ENCODE peak calls at places on chromosome 13, in eight cellular contexts. D is IMR-90, K is aorta, C is cardiac muscle cell, V is testis, H is esophagus squamous epithelium, T is tibial nerve, U is tibial artery. R is an unnamed sample. For H3K27me3, the result is how much of the 10 kb centered on the place peaks cover.

GRCh38 chr13:50357586-50358118 is 342.4 kb downstream of the KCNRG start:
- DNase-seq in U (no peak), C (peak), V (peak), T (no peak), K (no peak), D (peak), H (no peak), R (peak)

GRCh38 chr13:92838786-92839185 is 387.8 kb upstream of the GPC6 start:
- DNase-seq in H (no peak), V (no peak), U (no peak), K (no peak), T (no peak), C (peak), D (peak), R (no peak)

GRCh38 chr13:46716821-46717220 is 80.1 kb downstream of the ESD start:
- DNase-seq in U (no peak), V (no peak), D (no peak), H (no peak), K (no peak), T (no peak), C (no peak), R (no peak)

GRCh38 chr13:110001622-110002275 is 215.4 kb upstream of the IRS2 start:
- DNase-seq in T (no peak), C (peak), D (peak), V (no peak), U (no peak), K (no peak), H (no peak), R (no peak)

GRCh38 chr13:33251131-33251629 is 34.4 kb downstream of the STARD13 start:
- DNase-seq in H (no peak), K (peak), V (no peak), U (no peak), C (peak), D (peak), T (no peak), R (no peak)

GRCh38 chr13:55517312-55517711 is 1623.4 kb upstream of the PRR20A start:
- DNase-seq in T (no peak), H (no peak), U (no peak), D (no peak), K (no peak), V (no peak), C (no peak), R (no peak)

GRCh38 chr13:109652536-109652935 is 133.8 kb downstream of the IRS2 start:
- DNase-seq in U (no peak), T (no peak), V (no peak), K (no peak), H (no peak), C (peak), D (peak), R (no peak)

GRCh38 chr13:74136089-74136658 is 2.0 kb upstream of the KLF12 start:
- DNase-seq in T (no peak), V (peak), C (peak), D (peak), H (no peak), U (peak), K (peak), R (peak)

GRCh38 chr13:106372199-106373160 is 163.0 kb downstream of the EFNB2 start:
- DNase-seq in U (no peak), T (no peak), C (peak), K (no peak), D (peak), V (no peak), H (no peak), R (no peak)

GRCh38 chr13:107170270-107170931 is 602.5 kb upstream of the ARGLU1 start:
- DNase-seq in C (no peak), H (no peak), U (no peak), K (no peak), V (no peak), D (no peak), T (no peak), R (no peak)

GRCh38 chr13:39603424-39603947 is 493 bp upstream of the LHFPL6 start:
- DNase-seq in K (peak), U (no peak), D (peak), V (peak), H (no peak), T (no peak), C (peak), R (peak)

GRCh38 chr13:48976677-48977625 is 1.2 kb downstream of the FNDC3A start:
- DNase-seq in K (no peak), H (peak), V (peak), U (no peak), T (no peak), D (no peak), C (no peak), R (no peak)
- H3K27me3 ChIP-seq in K (under half), H (under half), V (under half), U (under half), T (under half), D (under half), C (under half), R (under half)

GRCh38 chr13:20258963-20259288 is 26.8 kb upstream of the GJB6 start:
- DNase-seq in D (no peak), U (no peak), V (no peak), H (no peak), T (no peak), C (no peak), K (no peak), R (no peak)
- H3K4me3 ChIP-seq in D (no peak), U (no peak), V (no peak), H (peak), T (no peak), C (no peak), K (no peak), R (no peak)

DNA sequence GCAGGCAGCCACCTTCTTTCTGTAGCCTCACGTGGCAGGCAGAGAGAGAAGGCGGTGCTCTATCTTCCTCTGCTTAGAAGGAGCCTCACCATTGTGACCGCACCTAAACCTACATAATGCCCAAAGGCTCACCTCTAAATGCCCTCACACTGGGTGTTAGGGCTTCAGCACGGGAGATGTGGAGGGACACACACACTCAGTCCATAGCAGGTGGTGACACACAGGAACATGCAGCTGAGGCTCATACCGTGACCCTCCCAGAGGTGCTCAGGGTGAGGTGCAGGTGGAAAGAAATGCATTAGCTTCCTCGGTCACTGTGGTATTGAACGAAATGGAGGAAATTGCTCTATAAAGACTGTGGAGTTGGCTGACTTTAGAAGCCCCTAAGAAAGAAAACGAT is 37.7 kb upstream of the TUBGCP3 start:
- DNase-seq in D (no peak), H (no peak), V (no peak), K (no peak), C (no peak), U (no peak), T (no peak), R (no peak)
- H3K27me3 ChIP-seq in D (under half), H (under half), V (under half), K (under half), C (under half), U (under half), T (under half), R (under half)

GRCh38 chr13:95643471-95643813 is 1.1 kb downstream of the DZIP1 start:
- DNase-seq in C (peak), U (no peak), K (no peak), V (peak), H (no peak), T (no peak), D (peak), R (no peak)
- H3K4me3 ChIP-seq in C (peak), U (peak), K (peak), V (peak), H (peak), T (peak), D (peak), R (peak)

DNA sequence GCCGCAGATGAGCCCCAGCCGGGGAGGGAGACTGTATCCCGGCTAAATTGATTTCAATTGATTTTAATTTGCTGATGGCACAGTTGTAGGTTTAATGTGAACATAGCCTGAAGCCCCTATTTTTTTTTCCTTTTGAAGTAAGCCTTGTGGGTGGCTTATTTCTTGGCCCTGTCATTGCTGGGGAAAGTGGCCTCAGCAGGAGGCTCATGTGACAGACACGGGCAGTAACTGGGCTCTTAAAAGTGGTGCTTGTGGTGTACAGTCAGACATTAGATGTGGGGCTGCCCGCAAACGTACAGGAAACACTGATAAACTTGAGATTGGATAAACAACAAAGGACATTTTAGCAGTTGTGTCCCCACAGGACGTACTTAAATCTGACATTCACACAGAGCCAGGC is 252.9 kb downstream of the TEX29 start:
- DNase-seq in H (no peak), D (no peak), U (no peak), K (no peak), C (no peak), V (no peak), T (no peak), R (no peak)
- H3K27me3 ChIP-seq in H (under half), D (under half), U (under half), K (under half), C (under half), V (under half), T (under half), R (under half)

DNA sequence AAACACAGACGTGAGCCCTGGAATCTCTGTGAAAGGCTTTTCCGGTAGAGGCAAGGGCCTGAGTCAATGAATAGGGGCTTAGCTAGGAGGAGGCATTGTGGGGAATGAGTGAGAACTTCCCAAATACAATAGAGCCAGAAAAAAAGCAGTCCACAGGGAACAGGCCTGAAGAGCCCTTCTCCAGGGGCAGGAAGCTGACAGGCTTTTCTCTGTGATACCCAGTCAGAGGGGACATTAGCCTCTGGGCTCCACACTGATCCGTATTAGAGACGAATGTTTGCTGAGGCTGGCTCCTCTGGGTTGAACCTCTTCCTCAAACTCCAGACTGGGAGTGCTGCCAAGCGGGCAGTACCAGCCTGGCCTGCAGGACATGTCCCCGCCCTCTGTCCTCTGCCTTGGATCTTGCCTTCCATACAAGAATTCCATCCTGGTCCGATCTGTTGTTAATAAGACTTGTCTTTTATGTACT is 2.3 kb downstream of the DHRS12 start:
- DNase-seq in V (peak), K (peak), C (no peak), U (peak), D (no peak), H (no peak), T (peak), R (peak)
- H3K4me3 ChIP-seq in V (no peak), K (no peak), C (no peak), U (no peak), D (no peak), H (no peak), T (no peak), R (no peak)

GRCh38 chr13:70544706-70545105 is 436.5 kb upstream of the KLHL1 start:
- DNase-seq in T (no peak), K (no peak), C (no peak), H (no peak), D (no peak), U (no peak), V (no peak), R (no peak)

DNA sequence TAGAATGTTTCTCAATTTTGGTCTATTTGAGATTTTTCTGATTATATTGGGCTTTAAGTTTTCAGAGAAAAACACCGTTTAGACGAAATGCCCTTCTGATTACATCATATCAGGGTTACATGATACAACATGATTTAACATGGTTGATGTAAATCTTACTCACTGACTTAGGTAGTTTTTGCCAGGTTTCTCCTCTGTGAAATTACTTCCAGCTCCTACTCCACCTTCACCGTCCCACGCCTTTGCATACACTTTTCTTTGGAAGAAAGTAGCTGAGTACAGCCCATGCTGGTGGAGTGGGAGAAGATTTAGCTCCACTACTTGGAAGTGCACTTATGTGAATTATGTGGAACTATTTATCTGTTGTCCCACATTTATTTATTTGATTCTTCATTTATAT is 433.2 kb upstream of the KLHL1 start:
- DNase-seq in U (no peak), D (no peak), C (no peak), H (no peak), K (no peak), V (no peak), T (no peak), R (no peak)
- H3K27me3 ChIP-seq in U (under half), D (under half), C (under half), H (under half), K (under half), V (under half), T (under half), R (under half)

GRCh38 chr13:99963832-99964339 is 7.7 kb downstream of the ZIC5 start:
- DNase-seq in C (no peak), V (no peak), U (no peak), T (no peak), D (no peak), K (no peak), H (no peak), R (no peak)

GRCh38 chr13:99967884-99968520 is 3.6 kb downstream of the ZIC5 start:
- DNase-seq in D (no peak), H (no peak), T (no peak), V (no peak), C (no peak), K (no peak), U (no peak), R (no peak)

GRCh38 chr13:99967498-99967883 is 4.1 kb downstream of the ZIC5 start:
- DNase-seq in T (no peak), U (no peak), K (no peak), V (no peak), H (no peak), D (no peak), C (no peak), R (no peak)

GRCh38 chr13:99962242-99962641 is 9.3 kb downstream of the ZIC5 start:
- DNase-seq in U (no peak), H (no peak), V (no peak), C (no peak), T (no peak), D (no peak), K (no peak), R (no peak)

GRCh38 chr13:99965329-99966000 is 6.1 kb downstream of the ZIC5 start:
- DNase-seq in H (no peak), V (no peak), K (no peak), D (no peak), T (no peak), C (no peak), U (no peak), R (no peak)
- H3K4me3 ChIP-seq in H (no peak), V (no peak), K (no peak), D (no peak), T (no peak), C (no peak), U (no peak), R (no peak)

GRCh38 chr13:27783111-27783510 is 9.2 kb upstream of the GSX1 start:
- DNase-seq in V (peak), T (no peak), D (peak), H (no peak), K (no peak), U (no peak), C (peak), R (no peak)
- H3K27me3 ChIP-seq in V (under half), T (under half), D (under half), H (under half), K (under half), U (under half), C (half or more), R (under half)

GRCh38 chr13:26186995-26187394 is 35.1 kb downstream of the RNF6 start:
- DNase-seq in T (no peak), D (no peak), H (no peak), K (no peak), C (no peak), V (no peak), U (peak), R (peak)
- H3K4me3 ChIP-seq in T (peak), D (peak), H (peak), K (no peak), C (no peak), V (peak), U (peak), R (peak)